ENCODE peak calls at places on chromosome 12, in five cellular contexts. T is fibroblast of the aortic adventitia, W is OCI-LY7, L is heart left ventricle, D is AG04449. O is an unnamed sample.
A peak's percentile ranks its signal among the peaks of the same experiment; 100 is the strongest.

GRCh38 chr12:53070901-53071492 is 8.2 kb downstream of the SPRYD3 start:
- DNase-seq in L (no peak), W (no peak), D (no peak), T (no peak), O (no peak)

GRCh38 chr12:95385646-95386045 is 88.3 kb upstream of the METAP2 start:
- DNase-seq in W (peak; percentile 51), D (no peak), T (peak; percentile 80), L (no peak), O (peak; percentile 46)

GRCh38 chr12:49784756-49785409 is 43.3 kb downstream of the NCKAP5L start:
- DNase-seq in W (no peak), L (no peak), T (peak; percentile 48), D (no peak), O (peak; percentile 42)

GRCh38 chr12:69583203-69583602 is 2.1 kb upstream of the CCT2 start:
- DNase-seq in D (no peak), W (peak; percentile 24), T (no peak), L (no peak), O (no peak)

GRCh38 chr12:19646599-19646998 is 207.3 kb downstream of the AEBP2 start:
- DNase-seq in D (no peak), L (no peak), T (no peak), W (no peak), O (no peak)

GRCh38 chr12:32016680-32017482 is 57.7 kb downstream of the RESF1 start:
- DNase-seq in D (no peak), W (no peak), L (no peak), T (no peak), O (no peak)

GRCh38 chr12:19819231-19819630 is 379.9 kb downstream of the AEBP2 start:
- DNase-seq in W (no peak), D (no peak), T (peak; percentile 90), L (no peak), O (peak; percentile 46)

GRCh38 chr12:79001404-79001803 is 136.8 kb downstream of the SYT1 start:
- DNase-seq in T (no peak), L (no peak), W (no peak), D (no peak), O (no peak)

GRCh38 chr12:106956048-106956935 is 585 bp downstream of the TMEM263 start:
- DNase-seq in L (peak; percentile 70), W (peak; percentile 63), T (peak; percentile 86), D (peak; percentile 70), O (peak; percentile 93)

GRCh38 chr12:77560714-77561113 is 270.0 kb upstream of the NAV3 start:
- DNase-seq in D (no peak), L (no peak), W (no peak), T (no peak), O (no peak)

GRCh38 chr12:115872919-115873357 is 404.6 kb downstream of the MED13L start:
- DNase-seq in D (no peak), T (no peak), W (no peak), L (no peak), O (no peak)

GRCh38 chr12:101670007-101670671 is 27.3 kb upstream of the CHPT1 start:
- DNase-seq in L (peak; percentile 21), D (peak; percentile 23), T (peak; percentile 52), W (peak; percentile 75), O (peak; percentile 69)

GRCh38 chr12:1204581-1205121 is 213.6 kb downstream of the ERC1 start:
- DNase-seq in L (no peak), W (peak; percentile 86), T (peak; percentile 61), D (no peak), O (peak; percentile 13)

GRCh38 chr12:49051373-49051764 is 9.2 kb downstream of the KMT2D start:
- DNase-seq in L (no peak), D (no peak), T (no peak), W (no peak), O (no peak)

GRCh38 chr12:117606024-117606423 is 244.6 kb upstream of the NOS1 start:
- DNase-seq in L (no peak), W (no peak), D (no peak), T (no peak), O (no peak)

GRCh38 chr12:42588981-42589464 is 523 bp downstream of the PRICKLE1 start:
- DNase-seq in W (peak; percentile 11), D (no peak), T (peak; percentile 35), L (peak; percentile 46), O (peak; percentile 38)

GRCh38 chr12:65649126-65649525 is 175.2 kb upstream of the HMGA2 start:
- DNase-seq in L (no peak), W (no peak), T (peak; percentile 99), D (peak; percentile 98), O (peak; percentile 99)

GRCh38 chr12:22333751-22334695 is 484 bp downstream of the ST8SIA1 start:
- DNase-seq in L (no peak), T (no peak), W (no peak), D (no peak), O (no peak)

GRCh38 chr12:103652808-103653207 is 65.7 kb downstream of the STAB2 start:
- DNase-seq in T (no peak), L (no peak), D (no peak), W (no peak), O (no peak)

GRCh38 chr12:44428825-44429224 is 447.3 kb downstream of the NELL2 start:
- DNase-seq in D (no peak), L (no peak), W (no peak), T (no peak), O (no peak)

GRCh38 chr12:53170876-53171724 is 9.4 kb upstream of the ZNF740 start:
- DNase-seq in L (no peak), W (no peak), D (no peak), T (no peak), O (no peak)

GRCh38 chr12:119835068-119835467 is 42.1 kb downstream of the CIT start:
- DNase-seq in L (no peak), D (no peak), W (no peak), T (peak; percentile 22), O (peak; percentile 24)

GRCh38 chr12:34405286-34406227 is 383.3 kb downstream of the ALG10 start:
- DNase-seq in T (no peak), W (no peak), L (peak; percentile 8), D (no peak), O (no peak)

GRCh38 chr12:67042697-67043131 is 226.4 kb upstream of the CAND1 start:
- DNase-seq in L (no peak), T (no peak), W (no peak), D (no peak), O (peak; percentile 6)

GRCh38 chr12:49332891-49333371 is 4.1 kb downstream of the C1QL4 start:
- DNase-seq in L (no peak), T (no peak), D (no peak), W (no peak), O (no peak)

GRCh38 chr12:116599285-116600122 is 40.3 kb downstream of the MAP1LC3B2 start:
- DNase-seq in L (peak; percentile 83), T (peak; percentile 83), D (no peak), W (peak; percentile 67), O (peak; percentile 77)

GRCh38 chr12:81726634-81727033 is 32.5 kb downstream of the PPFIA2 start:
- DNase-seq in L (no peak), W (no peak), T (no peak), D (no peak), O (no peak)

GRCh38 chr12:116528067-116528466 is 31.1 kb upstream of the MAP1LC3B2 start:
- DNase-seq in W (no peak), T (peak; percentile 67), D (no peak), L (no peak), O (no peak)

GRCh38 chr12:111964935-111965334 is 48.0 kb downstream of the TMEM116 start:
- DNase-seq in L (no peak), W (no peak), D (no peak), T (no peak), O (no peak)
- H3K4me3 ChIP-seq in L (no peak overlapping the region), W (no peak overlapping the region), D (no peak overlapping the region), T (no peak overlapping the region), O (no peak overlapping the region)

DNA sequence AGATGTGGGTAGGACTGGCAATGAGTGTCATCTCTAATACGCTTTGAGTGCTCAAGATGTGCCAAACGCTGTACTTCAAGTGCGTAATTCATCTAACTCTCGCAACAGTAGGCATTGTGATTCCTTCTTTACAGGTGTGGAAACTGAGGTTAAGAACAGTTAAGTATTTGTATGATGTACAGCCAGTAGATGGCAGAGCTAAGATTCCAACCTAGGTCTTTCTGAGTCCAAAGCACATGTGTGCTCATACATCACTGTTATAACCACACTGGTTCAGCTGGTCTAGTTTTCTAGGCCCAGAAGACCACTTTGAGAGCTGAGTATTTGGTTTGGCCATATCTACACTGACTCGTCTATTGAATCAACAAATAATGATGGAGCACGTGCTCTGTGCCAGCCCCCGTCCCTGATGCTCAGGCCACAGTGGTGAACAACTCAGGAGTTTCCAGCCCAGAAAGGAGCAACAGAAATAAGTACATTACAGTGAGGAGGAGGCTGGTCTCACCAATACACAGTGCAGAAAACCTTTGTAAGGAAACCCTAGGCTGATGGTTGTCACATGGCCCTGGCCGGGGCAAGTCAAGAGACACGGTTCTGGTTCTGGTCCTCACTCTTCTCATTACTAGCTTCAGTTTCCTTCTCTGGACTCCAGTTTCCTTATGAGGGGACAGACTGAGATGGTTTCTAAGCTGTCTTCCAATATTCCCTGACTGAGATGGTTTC is 69.3 kb upstream of the SCN8A start:
- DNase-seq in T (no peak), L (no peak), W (peak; percentile 6), D (no peak), O (peak; percentile 14)
- TF ChIP-seq CTCF in T (peak; percentile 11), L (no peak), W (peak; percentile 63), D (peak; percentile 22), O (peak; percentile 24)

GRCh38 chr12:46669720-46670119 is 156.1 kb downstream of the SLC38A4 start:
- DNase-seq in L (no peak), W (no peak), D (no peak), T (peak; percentile 76), O (peak; percentile 29)
- H3K4me3 ChIP-seq in L (no peak overlapping the region), W (no peak overlapping the region), D (no peak overlapping the region), T (no peak overlapping the region), O (no peak overlapping the region)

DNA sequence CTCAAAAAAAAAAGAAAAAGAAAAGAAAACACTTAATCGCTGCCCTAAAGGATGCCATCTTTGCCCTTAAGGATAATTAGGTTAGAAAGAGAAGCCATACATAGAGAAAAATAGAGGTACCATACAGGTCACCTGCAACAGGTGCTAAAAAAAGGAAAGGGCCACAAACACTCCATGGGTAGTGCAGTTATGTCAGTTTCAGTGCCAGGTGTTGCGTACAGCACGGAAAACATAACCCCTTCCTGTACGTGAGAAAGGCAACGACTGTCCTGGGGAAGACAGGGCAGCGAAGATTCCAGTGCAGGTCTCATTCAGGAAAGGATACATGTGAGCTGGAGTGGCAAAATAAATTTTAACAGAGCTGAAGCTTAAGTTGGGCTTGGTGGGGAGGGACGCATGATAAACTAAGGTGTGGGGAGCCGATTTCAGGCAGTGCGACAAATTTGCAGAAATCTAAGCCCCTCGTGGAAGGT is 553 bp upstream of the DAZAP2 start:
- DNase-seq in L (no peak), W (peak; percentile 72), T (no peak), D (no peak), O (no peak)
- TF ChIP-seq CTCF in L (no peak), W (no peak), T (no peak), D (no peak), O (no peak)

GRCh38 chr12:113056631-113057488 is at the start of gene DTX1:
- DNase-seq in L (peak; percentile 44), D (no peak), W (peak; percentile 66), T (no peak), O (no peak)
- H3K4me3 ChIP-seq in L (peak within 1 kb of the TSS; percentile 60), D (no peak within 1 kb of the TSS), W (peak within 1 kb of the TSS; percentile 90), T (peak within 1 kb of the TSS; percentile 51), O (peak within 1 kb of the TSS; percentile 42)

DNA sequence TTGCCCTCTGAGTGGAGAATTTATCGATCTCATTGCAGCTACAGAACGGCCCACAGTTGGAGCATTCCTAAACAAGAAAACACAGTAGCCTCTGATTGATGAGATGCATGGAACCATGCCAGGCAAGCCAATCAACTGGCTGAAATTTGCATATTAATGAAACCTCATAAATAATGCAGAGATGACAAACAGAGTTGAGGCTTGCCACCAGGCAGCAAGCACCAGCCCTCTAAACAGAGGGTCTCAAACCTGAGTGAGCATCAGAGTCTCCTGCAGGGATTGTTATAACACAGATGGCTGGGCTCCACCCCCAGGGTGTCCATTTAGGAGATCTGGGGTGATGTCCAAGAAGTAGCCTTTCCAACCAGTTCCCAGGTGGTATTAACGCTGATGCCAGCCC is 60.9 kb upstream of the CMKLR1 start:
- DNase-seq in L (no peak), D (no peak), W (no peak), T (no peak), O (no peak)
- TF ChIP-seq CTCF in L (no peak), D (no peak), W (no peak), T (no peak), O (no peak)